ENCODE peak calls at places on chromosomes 7 and 10, in seven cellular contexts. I, D, C, E, B, H and A are unnamed samples.

GRCh38 chr7:88089484-88090050 is 130.3 kb downstream of the SRI start:
- DNase-seq in B (no peak), H (no peak), D (no peak), C (no peak), I (no peak), E (no peak), A (no peak)

GRCh38 chr10:12902135-12902572 is 99.4 kb downstream of the CCDC3 start:
- DNase-seq in D (peak; percentile 33), E (peak; percentile 44), B (no peak), C (peak; percentile 51), H (peak; percentile 6), I (no peak), A (no peak)

GRCh38 chr10:26292058-26292457 is 75.5 kb downstream of the GAD2 start:
- DNase-seq in E (no peak), H (no peak), D (no peak), B (no peak), C (no peak), I (no peak), A (no peak)

GRCh38 chr7:110090113-110090820 is 1000.7 kb upstream of the LRRN3 start:
- DNase-seq in B (no peak), D (peak; percentile 38), C (peak; percentile 6), I (no peak), E (no peak), H (no peak), A (peak; percentile 1)

GRCh38 chr7:100897111-100897608 is 1.5 kb upstream of the ACHE start:
- DNase-seq in C (peak; percentile 59), D (no peak), H (no peak), B (no peak), E (no peak), I (peak; percentile 75), A (peak; percentile 23)

GRCh38 chr10:32150532-32151101 is 94.4 kb upstream of the KIF5B start:
- DNase-seq in I (no peak), B (no peak), D (no peak), H (no peak), E (no peak), C (no peak), A (no peak)

GRCh38 chr7:105218939-105219770 is 169.6 kb downstream of the SRPK2 start:
- DNase-seq in E (no peak), C (no peak), B (no peak), H (no peak), I (no peak), D (no peak), A (no peak)

GRCh38 chr7:40890088-40890692 is 755.4 kb downstream of the SUGCT start:
- DNase-seq in E (no peak), C (no peak), B (no peak), I (no peak), H (no peak), D (no peak), A (no peak)

GRCh38 chr10:37710831-37711616 is 146.4 kb downstream of the ZNF248 start:
- DNase-seq in H (no peak), E (no peak), D (no peak), I (no peak), C (no peak), B (no peak), A (no peak)